ENCODE peak calls at places on chromosome X, in five cellular contexts. One of them, this sample, is unnamed.

GRCh38 chrX:640641-641040 is 10.1 kb downstream of the SHOX start:
- DNase-seq in retina: no peak
- DNase-seq in stimulated activated CD4-positive, alpha-beta T cell treated with anti-CD3 and anti-CD28 coated beads, Interleukin-1b, Interleukin-23, amount 100 ng/mL, for 1 hour: no peak
- DNase-seq in activated CD8-positive, alpha-beta memory T cell treated with anti-CD3 and anti-CD28 coated beads, Interleukin-2, amount 50 U/mL, for 4 hours: no peak
- DNase-seq in MV-4-11: no peak
- DNase-seq in this sample: no peak

GRCh38 chrX:45850775-45851433 is 650.2 kb upstream of the DIPK2B start:
- DNase-seq in MV-4-11: no peak
- DNase-seq in stimulated activated CD4-positive, alpha-beta T cell treated with anti-CD3 and anti-CD28 coated beads, Interleukin-1b, Interleukin-23, amount 100 ng/mL, for 1 hour: no peak
- DNase-seq in activated CD8-positive, alpha-beta memory T cell treated with anti-CD3 and anti-CD28 coated beads, Interleukin-2, amount 50 U/mL, for 4 hours: peak; percentile 26
- DNase-seq in retina: peak; percentile 74
- DNase-seq in this sample: no peak

GRCh38 chrX:2374086-2374485 is 126.7 kb downstream of the DHRSX start:
- DNase-seq in activated CD8-positive, alpha-beta memory T cell treated with anti-CD3 and anti-CD28 coated beads, Interleukin-2, amount 50 U/mL, for 4 hours: no peak
- DNase-seq in MV-4-11: no peak
- DNase-seq in stimulated activated CD4-positive, alpha-beta T cell treated with anti-CD3 and anti-CD28 coated beads, Interleukin-1b, Interleukin-23, amount 100 ng/mL, for 1 hour: no peak
- DNase-seq in retina: no peak
- DNase-seq in this sample: no peak

GRCh38 chrX:74452199-74452481 is 30.8 kb downstream of the SLC16A2 start:
- DNase-seq in stimulated activated CD4-positive, alpha-beta T cell treated with anti-CD3 and anti-CD28 coated beads, Interleukin-1b, Interleukin-23, amount 100 ng/mL, for 1 hour: no peak
- DNase-seq in MV-4-11: no peak
- DNase-seq in activated CD8-positive, alpha-beta memory T cell treated with anti-CD3 and anti-CD28 coated beads, Interleukin-2, amount 50 U/mL, for 4 hours: no peak
- DNase-seq in retina: no peak
- DNase-seq in this sample: no peak

GRCh38 chrX:135009838-135010237 is 12.5 kb downstream of the RTL8B start:
- DNase-seq in retina: no peak
- DNase-seq in MV-4-11: no peak
- DNase-seq in activated CD8-positive, alpha-beta memory T cell treated with anti-CD3 and anti-CD28 coated beads, Interleukin-2, amount 50 U/mL, for 4 hours: no peak
- DNase-seq in stimulated activated CD4-positive, alpha-beta T cell treated with anti-CD3 and anti-CD28 coated beads, Interleukin-1b, Interleukin-23, amount 100 ng/mL, for 1 hour: no peak
- DNase-seq in this sample: no peak

GRCh38 chrX:136204571-136204970 is 46.6 kb downstream of the MAP7D3 start:
- DNase-seq in activated CD8-positive, alpha-beta memory T cell treated with anti-CD3 and anti-CD28 coated beads, Interleukin-2, amount 50 U/mL, for 4 hours: no peak
- DNase-seq in retina: no peak
- DNase-seq in stimulated activated CD4-positive, alpha-beta T cell treated with anti-CD3 and anti-CD28 coated beads, Interleukin-1b, Interleukin-23, amount 100 ng/mL, for 1 hour: no peak
- DNase-seq in MV-4-11: no peak
- DNase-seq in this sample: no peak

GRCh38 chrX:68999351-68999750 is 165.9 kb downstream of the PJA1 start:
- DNase-seq in retina: no peak
- DNase-seq in MV-4-11: peak; percentile 58
- DNase-seq in activated CD8-positive, alpha-beta memory T cell treated with anti-CD3 and anti-CD28 coated beads, Interleukin-2, amount 50 U/mL, for 4 hours: no peak
- DNase-seq in stimulated activated CD4-positive, alpha-beta T cell treated with anti-CD3 and anti-CD28 coated beads, Interleukin-1b, Interleukin-23, amount 100 ng/mL, for 1 hour: no peak
- DNase-seq in this sample: no peak

GRCh38 chrX:64975491-64975890 is 759 bp downstream of the ZC4H2 start:
- DNase-seq in stimulated activated CD4-positive, alpha-beta T cell treated with anti-CD3 and anti-CD28 coated beads, Interleukin-1b, Interleukin-23, amount 100 ng/mL, for 1 hour: no peak
- DNase-seq in MV-4-11: no peak
- DNase-seq in activated CD8-positive, alpha-beta memory T cell treated with anti-CD3 and anti-CD28 coated beads, Interleukin-2, amount 50 U/mL, for 4 hours: peak; percentile 22
- DNase-seq in retina: peak; percentile 80
- DNase-seq in this sample: no peak

GRCh38 chrX:154840856-154841255 is 6.4 kb upstream of the SMIM9 start:
- DNase-seq in stimulated activated CD4-positive, alpha-beta T cell treated with anti-CD3 and anti-CD28 coated beads, Interleukin-1b, Interleukin-23, amount 100 ng/mL, for 1 hour: no peak
- DNase-seq in activated CD8-positive, alpha-beta memory T cell treated with anti-CD3 and anti-CD28 coated beads, Interleukin-2, amount 50 U/mL, for 4 hours: no peak
- DNase-seq in retina: no peak
- DNase-seq in MV-4-11: peak; percentile 45
- DNase-seq in this sample: peak; percentile 8

GRCh38 chrX:129768186-129768585 is 11.6 kb upstream of the SASH3 start:
- DNase-seq in MV-4-11: no peak
- DNase-seq in activated CD8-positive, alpha-beta memory T cell treated with anti-CD3 and anti-CD28 coated beads, Interleukin-2, amount 50 U/mL, for 4 hours: no peak
- DNase-seq in retina: no peak
- DNase-seq in stimulated activated CD4-positive, alpha-beta T cell treated with anti-CD3 and anti-CD28 coated beads, Interleukin-1b, Interleukin-23, amount 100 ng/mL, for 1 hour: no peak
- DNase-seq in this sample: no peak

GRCh38 chrX:66760648-66761047 is 121.8 kb upstream of the EDA2R start:
- DNase-seq in stimulated activated CD4-positive, alpha-beta T cell treated with anti-CD3 and anti-CD28 coated beads, Interleukin-1b, Interleukin-23, amount 100 ng/mL, for 1 hour: no peak
- DNase-seq in retina: no peak
- DNase-seq in activated CD8-positive, alpha-beta memory T cell treated with anti-CD3 and anti-CD28 coated beads, Interleukin-2, amount 50 U/mL, for 4 hours: no peak
- DNase-seq in MV-4-11: no peak
- DNase-seq in this sample: no peak

GRCh38 chrX:130676861-130677260 is 226.1 kb downstream of the ENOX2 start:
- DNase-seq in MV-4-11: no peak
- DNase-seq in activated CD8-positive, alpha-beta memory T cell treated with anti-CD3 and anti-CD28 coated beads, Interleukin-2, amount 50 U/mL, for 4 hours: no peak
- DNase-seq in stimulated activated CD4-positive, alpha-beta T cell treated with anti-CD3 and anti-CD28 coated beads, Interleukin-1b, Interleukin-23, amount 100 ng/mL, for 1 hour: no peak
- DNase-seq in retina: no peak
- DNase-seq in this sample: peak; percentile 6

GRCh38 chrX:54386314-54386713 is 28.5 kb upstream of the WNK3 start:
- DNase-seq in MV-4-11: no peak
- DNase-seq in retina: no peak
- DNase-seq in stimulated activated CD4-positive, alpha-beta T cell treated with anti-CD3 and anti-CD28 coated beads, Interleukin-1b, Interleukin-23, amount 100 ng/mL, for 1 hour: no peak
- DNase-seq in activated CD8-positive, alpha-beta memory T cell treated with anti-CD3 and anti-CD28 coated beads, Interleukin-2, amount 50 U/mL, for 4 hours: no peak
- DNase-seq in this sample: no peak

GRCh38 chrX:18566748-18567147 is 105.2 kb downstream of the RS1 start:
- DNase-seq in MV-4-11: no peak
- DNase-seq in activated CD8-positive, alpha-beta memory T cell treated with anti-CD3 and anti-CD28 coated beads, Interleukin-2, amount 50 U/mL, for 4 hours: no peak
- DNase-seq in stimulated activated CD4-positive, alpha-beta T cell treated with anti-CD3 and anti-CD28 coated beads, Interleukin-1b, Interleukin-23, amount 100 ng/mL, for 1 hour: no peak
- DNase-seq in retina: no peak
- DNase-seq in this sample: no peak

GRCh38 chrX:101136235-101136634 is 38.2 kb downstream of the CENPI start:
- DNase-seq in stimulated activated CD4-positive, alpha-beta T cell treated with anti-CD3 and anti-CD28 coated beads, Interleukin-1b, Interleukin-23, amount 100 ng/mL, for 1 hour: no peak
- DNase-seq in MV-4-11: no peak
- DNase-seq in retina: no peak
- DNase-seq in activated CD8-positive, alpha-beta memory T cell treated with anti-CD3 and anti-CD28 coated beads, Interleukin-2, amount 50 U/mL, for 4 hours: no peak
- DNase-seq in this sample: no peak

This sample was measured in HuH-7.5.